ENCODE peak calls at places on chromosome 4, in six cellular contexts. I, S, W, M, H and N are unnamed samples.

GRCh38 chr4:148065069-148065468 is 333.2 kb downstream of the ARHGAP10 start:
- DNase-seq in I (no peak), H (no peak), M (no peak), W (no peak), S (no peak), N (no peak)

GRCh38 chr4:27684501-27685077 is 823.9 kb downstream of the STIM2 start:
- DNase-seq in W (peak), H (no peak), S (peak), I (no peak), M (peak), N (no peak)

GRCh38 chr4:75512336-75513211 is 1.6 kb downstream of the RCHY1 start:
- DNase-seq in H (no peak), I (no peak), M (peak), S (no peak), W (no peak), N (no peak)

GRCh38 chr4:7903686-7904085 is 36.0 kb downstream of the AFAP1 start:
- DNase-seq in I (no peak), M (no peak), W (no peak), H (no peak), S (no peak), N (no peak)

GRCh38 chr4:143701365-143701764 is 890 bp upstream of the FREM3 start:
- DNase-seq in W (no peak), H (no peak), S (no peak), I (no peak), M (no peak), N (no peak)

GRCh38 chr4:125265846-125266245 is 48.9 kb upstream of the FAT4 start:
- DNase-seq in H (no peak), W (no peak), I (no peak), S (no peak), M (no peak), N (no peak)

GRCh38 chr4:189021831-189022230 is 882.6 kb downstream of the TRIML1 start:
- DNase-seq in S (no peak), W (no peak), H (no peak), I (no peak), M (no peak), N (no peak)

GRCh38 chr4:7396186-7396585 is 38.5 kb downstream of the PSAPL1 start:
- DNase-seq in M (no peak), H (no peak), I (no peak), S (no peak), W (no peak), N (no peak)